ENCODE peak calls at places on chromosomes 3 and 15, in eight cellular contexts. One of them, this sample, is unnamed.

GRCh38 chr15:96369825-96370621 is 39.5 kb downstream of the NR2F2 start:
- DNase-seq in HFFc6: no peak
- DNase-seq in progenitor cell of endocrine pancreas: no peak
- DNase-seq in brain microvascular endothelial cell: no peak
- DNase-seq in cardiac fibroblast: no peak
- DNase-seq in osteocyte: no peak
- DNase-seq in fibroblast of the aortic adventitia: no peak
- DNase-seq in AG04450: no peak
- DNase-seq in this sample: no peak

GRCh38 chr3:37601832-37602231 is 259.8 kb upstream of the CTDSPL start:
- DNase-seq in AG04450: no peak
- DNase-seq in progenitor cell of endocrine pancreas: no peak
- DNase-seq in HFFc6: no peak
- DNase-seq in cardiac fibroblast: peak
- DNase-seq in fibroblast of the aortic adventitia: no peak
- DNase-seq in brain microvascular endothelial cell: no peak
- DNase-seq in osteocyte: no peak
- DNase-seq in this sample: no peak

GRCh38 chr3:136207741-136208140 is 11.6 kb upstream of the MSL2 start:
- DNase-seq in HFFc6: no peak
- DNase-seq in osteocyte: no peak
- DNase-seq in AG04450: no peak
- DNase-seq in progenitor cell of endocrine pancreas: no peak
- DNase-seq in brain microvascular endothelial cell: no peak
- DNase-seq in cardiac fibroblast: no peak
- DNase-seq in fibroblast of the aortic adventitia: no peak
- DNase-seq in this sample: no peak

GRCh38 chr15:63906266-63906584 is 72.5 kb upstream of the HERC1 start:
- DNase-seq in osteocyte: no peak
- DNase-seq in cardiac fibroblast: no peak
- DNase-seq in AG04450: no peak
- DNase-seq in brain microvascular endothelial cell: no peak
- DNase-seq in progenitor cell of endocrine pancreas: no peak
- DNase-seq in fibroblast of the aortic adventitia: no peak
- DNase-seq in HFFc6: no peak
- DNase-seq in this sample: no peak

GRCh38 chr15:80755884-80756283 is 23.3 kb upstream of the CEMIP start:
- DNase-seq in progenitor cell of endocrine pancreas: no peak
- DNase-seq in brain microvascular endothelial cell: no peak
- DNase-seq in AG04450: no peak
- DNase-seq in HFFc6: no peak
- DNase-seq in fibroblast of the aortic adventitia: no peak
- DNase-seq in osteocyte: no peak
- DNase-seq in cardiac fibroblast: no peak
- DNase-seq in this sample: no peak

GRCh38 chr15:29937956-29938355 is 115.7 kb upstream of the TJP1 start:
- DNase-seq in osteocyte: no peak
- DNase-seq in cardiac fibroblast: peak
- DNase-seq in fibroblast of the aortic adventitia: peak
- DNase-seq in brain microvascular endothelial cell: no peak
- DNase-seq in HFFc6: no peak
- DNase-seq in progenitor cell of endocrine pancreas: no peak
- DNase-seq in AG04450: peak
- DNase-seq in this sample: no peak

GRCh38 chr3:151962891-151963290 is 89.4 kb downstream of the SUCNR1 start:
- DNase-seq in HFFc6: no peak
- DNase-seq in cardiac fibroblast: no peak
- DNase-seq in brain microvascular endothelial cell: no peak
- DNase-seq in AG04450: no peak
- DNase-seq in osteocyte: no peak
- DNase-seq in fibroblast of the aortic adventitia: no peak
- DNase-seq in progenitor cell of endocrine pancreas: no peak
- DNase-seq in this sample: no peak

GRCh38 chr15:71916834-71917233 is 106.5 kb downstream of the NR2E3 start:
- DNase-seq in AG04450: no peak
- DNase-seq in fibroblast of the aortic adventitia: no peak
- DNase-seq in brain microvascular endothelial cell: no peak
- DNase-seq in cardiac fibroblast: no peak
- DNase-seq in osteocyte: no peak
- DNase-seq in progenitor cell of endocrine pancreas: no peak
- DNase-seq in HFFc6: no peak
- DNase-seq in this sample: no peak

GRCh38 chr15:59166156-59166555 is 40.5 kb upstream of the LDHAL6B start:
- DNase-seq in cardiac fibroblast: no peak
- DNase-seq in osteocyte: no peak
- DNase-seq in HFFc6: no peak
- DNase-seq in progenitor cell of endocrine pancreas: no peak
- DNase-seq in brain microvascular endothelial cell: no peak
- DNase-seq in AG04450: no peak
- DNase-seq in fibroblast of the aortic adventitia: peak
- DNase-seq in this sample: no peak

GRCh38 chr3:64756587-64756986 is 68.8 kb upstream of the ADAMTS9 start:
- DNase-seq in fibroblast of the aortic adventitia: no peak
- DNase-seq in cardiac fibroblast: no peak
- DNase-seq in progenitor cell of endocrine pancreas: no peak
- DNase-seq in brain microvascular endothelial cell: no peak
- DNase-seq in HFFc6: no peak
- DNase-seq in osteocyte: no peak
- DNase-seq in AG04450: no peak
- DNase-seq in this sample: no peak

GRCh38 chr3:2511356-2511755 is 412.7 kb downstream of the CNTN4 start:
- DNase-seq in fibroblast of the aortic adventitia: no peak
- DNase-seq in AG04450: no peak
- DNase-seq in HFFc6: no peak
- DNase-seq in osteocyte: no peak
- DNase-seq in progenitor cell of endocrine pancreas: no peak
- DNase-seq in brain microvascular endothelial cell: no peak
- DNase-seq in cardiac fibroblast: no peak
- DNase-seq in this sample: peak

GRCh38 chr3:151008699-151009098 is 36.2 kb upstream of the CLRN1 start:
- DNase-seq in AG04450: peak
- DNase-seq in progenitor cell of endocrine pancreas: no peak
- DNase-seq in fibroblast of the aortic adventitia: peak
- DNase-seq in osteocyte: no peak
- DNase-seq in cardiac fibroblast: peak
- DNase-seq in brain microvascular endothelial cell: peak
- DNase-seq in HFFc6: peak
- DNase-seq in this sample: no peak

GRCh38 chr3:78414261-78414660 is 1353.5 kb downstream of the ROBO1 start:
- DNase-seq in brain microvascular endothelial cell: no peak
- DNase-seq in progenitor cell of endocrine pancreas: no peak
- DNase-seq in osteocyte: no peak
- DNase-seq in AG04450: no peak
- DNase-seq in fibroblast of the aortic adventitia: no peak
- DNase-seq in cardiac fibroblast: no peak
- DNase-seq in HFFc6: no peak
- DNase-seq in this sample: no peak

GRCh38 chr3:12959838-12960378 is 113.3 kb downstream of the IQSEC1 start:
- DNase-seq in brain microvascular endothelial cell: no peak
- DNase-seq in progenitor cell of endocrine pancreas: no peak
- DNase-seq in AG04450: no peak
- DNase-seq in osteocyte: no peak
- DNase-seq in HFFc6: no peak
- DNase-seq in cardiac fibroblast: no peak
- DNase-seq in fibroblast of the aortic adventitia: no peak
- DNase-seq in this sample: no peak

GRCh38 chr3:57951106-57951882 is 56.9 kb upstream of the FLNB start:
- DNase-seq in fibroblast of the aortic adventitia: peak
- DNase-seq in AG04450: peak
- DNase-seq in cardiac fibroblast: peak
- DNase-seq in osteocyte: no peak
- DNase-seq in HFFc6: peak
- DNase-seq in progenitor cell of endocrine pancreas: no peak
- DNase-seq in brain microvascular endothelial cell: peak
- DNase-seq in this sample: no peak

GRCh38 chr3:104018541-104018940 is 1348.2 kb upstream of the ALCAM start:
- DNase-seq in AG04450: no peak
- DNase-seq in fibroblast of the aortic adventitia: no peak
- DNase-seq in cardiac fibroblast: no peak
- DNase-seq in brain microvascular endothelial cell: no peak
- DNase-seq in osteocyte: no peak
- DNase-seq in HFFc6: no peak
- DNase-seq in progenitor cell of endocrine pancreas: no peak
- DNase-seq in this sample: no peak

GRCh38 chr3:48655586-48655985 is 7.1 kb downstream of the CELSR3 start:
- DNase-seq in AG04450: no peak
- DNase-seq in osteocyte: no peak
- DNase-seq in cardiac fibroblast: no peak
- DNase-seq in fibroblast of the aortic adventitia: no peak
- DNase-seq in brain microvascular endothelial cell: no peak
- DNase-seq in progenitor cell of endocrine pancreas: no peak
- DNase-seq in HFFc6: no peak
- DNase-seq in this sample: no peak

GRCh38 chr15:60704129-60704528 is 225.2 kb upstream of the ICE2 start:
- DNase-seq in fibroblast of the aortic adventitia: no peak
- DNase-seq in progenitor cell of endocrine pancreas: no peak
- DNase-seq in osteocyte: no peak
- DNase-seq in HFFc6: no peak
- DNase-seq in brain microvascular endothelial cell: no peak
- DNase-seq in AG04450: no peak
- DNase-seq in cardiac fibroblast: no peak
- DNase-seq in this sample: no peak
- TF ChIP-seq CTCF in fibroblast of the aortic adventitia: no peak
- TF ChIP-seq CTCF in progenitor cell of endocrine pancreas: no peak
- TF ChIP-seq CTCF in osteocyte: no peak
- TF ChIP-seq CTCF in HFFc6: no peak
- TF ChIP-seq CTCF in brain microvascular endothelial cell: no peak
- TF ChIP-seq CTCF in AG04450: no peak
- TF ChIP-seq CTCF in cardiac fibroblast: no peak
- TF ChIP-seq CTCF in this sample: no peak

DNA sequence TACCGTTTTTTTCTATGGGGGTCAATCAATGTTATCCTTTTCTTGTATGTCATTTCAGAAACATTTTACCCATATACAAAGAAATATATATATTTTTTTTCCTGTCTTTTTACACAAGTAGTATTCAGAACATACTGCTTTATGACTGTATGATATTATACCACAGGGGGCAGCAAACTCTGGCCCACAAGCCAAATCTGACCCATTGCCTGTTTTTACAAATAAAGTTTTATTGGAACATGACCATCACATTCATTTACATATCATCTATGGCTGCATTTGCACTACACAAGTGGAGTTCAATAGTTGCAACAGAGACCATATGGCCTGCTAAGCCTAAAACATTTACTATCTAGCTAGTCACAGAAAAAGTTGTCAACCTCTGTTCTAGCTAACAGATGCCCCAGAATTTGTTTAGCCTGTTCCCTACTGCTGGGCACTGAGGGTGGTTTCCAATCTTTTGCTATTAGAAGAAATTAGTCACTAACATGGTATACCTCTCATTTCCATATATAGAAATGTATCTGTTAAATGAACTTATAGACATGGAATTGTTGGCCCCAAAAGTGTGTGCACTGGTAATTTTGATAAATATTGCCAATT is 57.7 kb downstream of the BFSP2 start:
- DNase-seq in osteocyte: no peak
- DNase-seq in fibroblast of the aortic adventitia: no peak
- DNase-seq in cardiac fibroblast: peak
- DNase-seq in HFFc6: no peak
- DNase-seq in brain microvascular endothelial cell: no peak
- DNase-seq in AG04450: no peak
- DNase-seq in progenitor cell of endocrine pancreas: no peak
- DNase-seq in this sample: no peak
- TF ChIP-seq CTCF in osteocyte: peak
- TF ChIP-seq CTCF in fibroblast of the aortic adventitia: peak
- TF ChIP-seq CTCF in cardiac fibroblast: peak
- TF ChIP-seq CTCF in HFFc6: peak
- TF ChIP-seq CTCF in brain microvascular endothelial cell: peak
- TF ChIP-seq CTCF in AG04450: peak
- TF ChIP-seq CTCF in progenitor cell of endocrine pancreas: peak
- TF ChIP-seq CTCF in this sample: peak

GRCh38 chr3:68447885-68448284 is 484.5 kb downstream of the TAFA4 start:
- DNase-seq in fibroblast of the aortic adventitia: no peak
- DNase-seq in cardiac fibroblast: no peak
- DNase-seq in osteocyte: no peak
- DNase-seq in progenitor cell of endocrine pancreas: no peak
- DNase-seq in brain microvascular endothelial cell: no peak
- DNase-seq in AG04450: no peak
- DNase-seq in HFFc6: no peak
- DNase-seq in this sample: no peak

DNA sequence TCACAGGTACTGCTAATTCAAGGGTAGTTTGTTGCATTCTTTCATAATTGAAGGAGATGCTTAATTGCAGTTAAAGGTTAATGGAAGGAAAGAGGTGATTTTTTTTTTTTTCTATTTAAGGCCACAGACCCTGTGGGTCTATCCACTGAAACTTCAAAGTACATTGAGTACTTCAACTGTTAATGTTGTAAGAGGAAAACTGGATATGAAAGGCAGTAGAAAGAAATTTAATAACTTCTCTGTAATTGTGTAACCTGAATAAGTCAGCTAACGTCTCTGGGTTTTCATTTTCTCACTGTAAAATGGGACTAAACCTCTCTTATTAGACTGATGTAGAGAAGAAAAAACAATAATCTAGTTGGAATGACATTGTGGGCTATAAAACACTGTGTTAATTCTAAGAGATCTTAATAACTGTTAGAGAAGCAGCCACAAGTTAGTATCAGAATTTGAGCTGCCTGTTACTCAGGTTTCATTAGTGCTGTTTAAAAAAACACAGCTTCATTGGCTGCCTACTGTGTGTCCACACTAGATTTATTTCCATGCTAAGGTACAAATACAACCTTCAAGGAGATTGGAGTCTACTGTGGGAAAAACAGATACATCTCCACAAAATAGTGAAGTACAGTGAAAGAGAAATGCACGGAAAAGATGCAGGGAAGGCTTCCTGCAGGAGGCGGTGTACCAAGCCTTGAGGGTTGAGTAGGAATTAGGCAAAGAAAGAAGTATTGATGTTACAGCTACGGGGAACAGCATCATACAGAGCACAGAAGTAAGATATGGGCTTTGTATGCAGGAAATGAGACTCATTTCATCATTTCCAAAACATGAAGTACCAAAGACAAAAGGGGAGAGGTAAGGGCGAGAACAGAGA is 483.6 kb downstream of the TAFA4 start:
- DNase-seq in progenitor cell of endocrine pancreas: no peak
- DNase-seq in brain microvascular endothelial cell: no peak
- DNase-seq in HFFc6: no peak
- DNase-seq in AG04450: no peak
- DNase-seq in fibroblast of the aortic adventitia: no peak
- DNase-seq in osteocyte: no peak
- DNase-seq in cardiac fibroblast: no peak
- DNase-seq in this sample: no peak
- TF ChIP-seq CTCF in progenitor cell of endocrine pancreas: no peak
- TF ChIP-seq CTCF in brain microvascular endothelial cell: no peak
- TF ChIP-seq CTCF in HFFc6: no peak
- TF ChIP-seq CTCF in AG04450: no peak
- TF ChIP-seq CTCF in fibroblast of the aortic adventitia: no peak
- TF ChIP-seq CTCF in osteocyte: no peak
- TF ChIP-seq CTCF in cardiac fibroblast: no peak
- TF ChIP-seq CTCF in this sample: no peak

DNA sequence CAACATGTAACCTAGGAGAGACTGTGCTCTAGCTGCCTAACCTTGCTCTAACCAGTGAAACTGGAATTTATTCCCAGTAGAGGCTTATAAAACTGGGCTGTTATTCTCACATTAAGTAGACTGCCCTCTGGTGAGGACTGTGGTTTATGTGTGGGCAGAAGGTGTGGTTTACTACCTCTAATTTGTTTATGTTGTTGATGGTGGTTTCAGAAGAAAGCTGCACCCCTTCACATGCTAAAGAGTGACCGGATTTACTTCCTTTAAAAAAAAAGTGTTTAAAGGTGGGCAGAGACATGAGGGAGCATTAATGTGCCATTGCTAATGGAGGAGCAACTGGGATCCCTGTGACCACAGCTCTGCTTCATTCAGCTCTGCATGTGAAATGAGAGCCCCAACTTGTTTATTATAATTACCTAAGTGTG is 273.2 kb downstream of the MECOM start:
- DNase-seq in fibroblast of the aortic adventitia: peak
- DNase-seq in cardiac fibroblast: peak
- DNase-seq in AG04450: no peak
- DNase-seq in osteocyte: no peak
- DNase-seq in HFFc6: no peak
- DNase-seq in progenitor cell of endocrine pancreas: no peak
- DNase-seq in brain microvascular endothelial cell: no peak
- DNase-seq in this sample: no peak
- TF ChIP-seq CTCF in fibroblast of the aortic adventitia: peak
- TF ChIP-seq CTCF in cardiac fibroblast: no peak
- TF ChIP-seq CTCF in AG04450: peak
- TF ChIP-seq CTCF in osteocyte: peak
- TF ChIP-seq CTCF in HFFc6: peak
- TF ChIP-seq CTCF in progenitor cell of endocrine pancreas: peak
- TF ChIP-seq CTCF in brain microvascular endothelial cell: peak
- TF ChIP-seq CTCF in this sample: no peak

This sample was measured in glutamatergic neuron.